ENCODE peak calls at places on chromosomes 5 and 9, in six cellular contexts. C is HCT116, B is A549, H is HepG2, W is Panc1, D is SK-N-SH. R is an unnamed sample.

GRCh38 chr9:97629136-97629535 is 4.0 kb downstream of the TSTD2 start:
- DNase-seq in C (no peak), B (no peak), H (no peak), W (no peak), D (no peak), R (no peak)

GRCh38 chr5:139562847-139563246 is 1.7 kb downstream of the UBE2D2 start:
- DNase-seq in C (no peak), B (no peak), H (no peak), W (no peak), D (no peak), R (no peak)

GRCh38 chr5:79111387-79111959 is at the start of gene BHMT:
- DNase-seq in C (no peak), B (no peak), H (no peak), W (no peak), D (no peak), R (no peak)

GRCh38 chr5:154949758-154950157 is 8.9 kb downstream of the MRPL22 start:
- DNase-seq in C (no peak), B (no peak), H (no peak), W (no peak), D (no peak), R (no peak)

GRCh38 chr5:178895615-178896571 is at the start of gene ZFP2:
- DNase-seq in C (peak), B (peak), H (peak), W (no peak), D (peak), R (no peak)

GRCh38 chr5:27315541-27316282 is 277.3 kb upstream of the CDH9 start:
- DNase-seq in C (no peak), B (no peak), H (no peak), W (no peak), D (no peak), R (no peak)

GRCh38 chr9:133658442-133659431 is 22.6 kb downstream of the DBH start:
- DNase-seq in C (peak), B (peak), H (peak), W (no peak), D (no peak), R (no peak)

GRCh38 chr5:134503088-134503936 is 22.2 kb upstream of the JADE2 start:
- DNase-seq in C (peak), B (peak), H (peak), W (no peak), D (peak), R (peak)

GRCh38 chr5:79171846-79172245 is 60.2 kb downstream of the BHMT start:
- DNase-seq in C (no peak), B (no peak), H (no peak), W (no peak), D (no peak), R (no peak)

GRCh38 chr5:140207250-140207954 is 32.4 kb downstream of the CYSTM1 start:
- DNase-seq in C (no peak), B (no peak), H (no peak), W (no peak), D (no peak), R (peak)

DNA sequence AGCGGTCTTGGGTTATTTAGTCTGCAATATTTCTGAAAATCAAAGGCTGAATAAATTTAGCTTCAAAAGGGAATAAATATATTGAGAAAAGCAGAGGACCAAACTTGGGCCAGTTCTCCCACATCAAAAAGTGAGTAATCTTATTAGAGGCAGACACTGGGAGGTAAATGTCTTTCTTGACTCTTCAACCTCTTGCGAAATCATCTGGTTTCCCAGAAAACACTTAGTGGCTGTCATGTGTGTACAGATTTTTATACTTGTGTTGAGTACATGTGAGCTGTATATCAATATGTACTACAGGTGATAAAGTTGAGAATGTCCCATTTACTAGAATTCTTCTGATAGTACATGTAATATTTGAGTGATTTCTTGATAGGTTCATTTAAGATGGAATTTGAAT is 454.9 kb downstream of the PRR16 start:
- DNase-seq in C (no peak), B (no peak), H (no peak), W (no peak), D (no peak), R (no peak)
- TF ChIP-seq REST in C (no peak), B (no peak), H (no peak), W (no peak), D (no peak), R (no peak)

GRCh38 chr5:119269061-119269579 is 86.7 kb upstream of the TNFAIP8 start:
- DNase-seq in C (peak), B (peak), H (peak), W (peak), D (peak), R (peak)

GRCh38 chr5:119271758-119272730 is 83.8 kb upstream of the TNFAIP8 start:
- DNase-seq in C (no peak), B (no peak), H (no peak), W (no peak), D (no peak), R (no peak)

GRCh38 chr5:119270121-119270565 is 85.7 kb upstream of the TNFAIP8 start:
- DNase-seq in C (no peak), B (no peak), H (no peak), W (no peak), D (no peak), R (no peak)

GRCh38 chr5:119273391-119273839 is 82.4 kb upstream of the TNFAIP8 start:
- DNase-seq in C (no peak), B (no peak), H (no peak), W (no peak), D (no peak), R (peak)

DNA sequence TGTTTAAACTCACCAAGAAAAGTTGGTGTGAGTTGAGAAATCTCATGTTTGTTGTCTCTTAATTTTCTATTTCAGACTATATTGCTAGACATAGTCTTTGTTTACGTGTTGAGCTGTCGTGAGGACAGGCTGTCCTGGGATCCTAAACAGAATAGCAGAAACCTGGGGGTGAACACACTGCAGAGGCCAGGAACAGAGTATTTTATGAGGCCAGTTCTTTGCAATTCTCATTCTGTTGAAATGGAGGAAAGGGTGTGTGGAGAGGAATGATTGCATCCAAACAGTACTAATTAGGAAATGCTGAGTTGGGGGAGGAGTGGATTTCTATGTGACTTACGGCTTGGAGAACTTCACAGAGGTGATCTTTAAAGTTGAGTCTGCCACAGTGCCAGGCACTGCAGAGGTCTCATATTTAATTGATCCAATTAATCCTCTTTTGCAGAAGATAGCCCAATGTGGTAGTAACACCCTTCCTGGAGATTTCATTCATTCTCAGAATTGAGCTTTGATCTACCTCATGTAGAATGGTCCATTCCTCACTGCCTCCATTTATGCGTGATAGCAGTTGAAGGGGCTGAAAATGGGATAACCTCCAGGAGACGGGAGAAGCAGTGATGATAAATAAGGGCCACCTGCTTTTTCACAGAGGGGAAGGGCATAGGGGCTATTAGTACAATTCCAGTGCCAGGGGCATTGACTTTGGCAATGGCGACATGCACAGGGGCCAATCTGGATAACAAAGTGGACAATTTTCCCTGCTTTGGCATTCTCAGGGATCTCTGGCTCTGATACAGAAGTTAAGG is 84.7 kb upstream of the TNFAIP8 start:
- DNase-seq in C (no peak), B (no peak), H (no peak), W (no peak), D (no peak), R (peak)
- H3K4me3 ChIP-seq in C (no peak), B (no peak), H (no peak), W (no peak), D (no peak), R (peak)

DNA sequence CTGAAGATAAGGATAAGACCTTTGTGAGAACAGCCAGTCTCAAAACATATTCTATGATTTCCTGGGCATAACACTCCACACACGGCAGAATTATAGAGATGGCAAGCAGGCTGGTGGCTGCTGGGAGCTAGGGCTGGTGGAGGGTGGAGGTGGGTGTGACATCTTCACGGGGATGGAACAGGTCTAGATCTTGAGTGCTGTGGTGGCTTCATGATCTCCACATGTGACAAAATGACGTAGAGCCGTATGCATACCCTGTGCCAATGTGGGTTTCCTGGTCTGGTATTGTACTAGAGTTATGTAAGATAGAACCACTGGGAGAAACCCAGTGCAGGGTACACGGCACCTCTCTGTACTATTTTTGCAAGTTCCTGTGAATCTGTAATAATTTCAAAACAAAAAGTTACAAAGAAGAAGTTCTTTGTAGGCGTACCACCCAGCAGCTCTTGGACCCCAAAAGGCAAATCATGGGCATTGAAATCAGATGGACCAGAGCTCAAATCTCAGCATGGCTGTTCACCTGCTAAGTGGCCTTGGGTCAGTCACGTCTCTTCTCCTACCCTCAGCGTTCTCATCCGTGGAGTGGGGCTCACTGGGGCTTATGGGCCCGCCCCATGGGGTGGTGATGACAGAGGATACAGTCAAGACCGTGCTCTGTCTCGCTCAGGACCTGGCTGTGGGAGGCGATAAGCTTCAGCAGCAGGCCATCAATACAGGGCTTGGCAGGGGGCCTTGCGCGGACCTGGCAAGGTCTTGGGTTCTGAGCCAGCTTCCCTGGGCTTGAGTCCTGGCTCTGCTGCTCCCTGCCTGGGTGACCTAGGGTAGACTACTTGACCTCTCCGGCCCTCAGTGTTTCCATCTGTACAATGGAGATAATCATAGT is 74.7 kb upstream of the UNC5A start:
- DNase-seq in C (no peak), B (no peak), H (no peak), W (no peak), D (peak), R (no peak)
- TF ChIP-seq REST in C (no peak), B (no peak), H (no peak), W (no peak), D (no peak), R (no peak)

GRCh38 chr9:120891255-120891954 is 14.4 kb upstream of the PHF19 start:
- DNase-seq in C (no peak), B (no peak), H (no peak), W (no peak), D (no peak), R (no peak)
- H3K4me3 ChIP-seq in C (no peak), B (no peak), H (no peak), W (no peak), D (no peak), R (no peak)

DNA sequence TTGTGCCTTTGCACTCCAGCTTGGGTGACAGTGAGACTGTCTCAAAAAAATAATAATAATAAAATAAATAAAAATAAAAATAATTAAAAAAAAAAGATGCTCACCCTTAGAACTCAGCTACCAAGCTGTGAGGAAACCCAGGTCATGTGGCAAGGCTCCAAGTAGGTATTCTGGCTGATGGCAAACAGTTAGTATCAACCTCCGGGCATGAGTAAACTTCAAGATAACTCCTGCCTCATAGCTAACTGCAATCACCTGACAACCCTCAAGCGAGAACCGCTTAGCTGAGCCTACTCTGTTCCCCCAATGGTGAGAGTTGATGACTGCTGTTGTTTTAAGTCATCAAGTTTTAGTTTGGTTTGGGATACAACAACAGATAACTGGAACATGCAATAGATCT is 6.1 kb upstream of the SLC44A1 start:
- DNase-seq in C (no peak), B (no peak), H (no peak), W (no peak), D (no peak), R (no peak)
- TF ChIP-seq REST in C (no peak), B (no peak), H (no peak), W (no peak), D (no peak), R (no peak)

DNA sequence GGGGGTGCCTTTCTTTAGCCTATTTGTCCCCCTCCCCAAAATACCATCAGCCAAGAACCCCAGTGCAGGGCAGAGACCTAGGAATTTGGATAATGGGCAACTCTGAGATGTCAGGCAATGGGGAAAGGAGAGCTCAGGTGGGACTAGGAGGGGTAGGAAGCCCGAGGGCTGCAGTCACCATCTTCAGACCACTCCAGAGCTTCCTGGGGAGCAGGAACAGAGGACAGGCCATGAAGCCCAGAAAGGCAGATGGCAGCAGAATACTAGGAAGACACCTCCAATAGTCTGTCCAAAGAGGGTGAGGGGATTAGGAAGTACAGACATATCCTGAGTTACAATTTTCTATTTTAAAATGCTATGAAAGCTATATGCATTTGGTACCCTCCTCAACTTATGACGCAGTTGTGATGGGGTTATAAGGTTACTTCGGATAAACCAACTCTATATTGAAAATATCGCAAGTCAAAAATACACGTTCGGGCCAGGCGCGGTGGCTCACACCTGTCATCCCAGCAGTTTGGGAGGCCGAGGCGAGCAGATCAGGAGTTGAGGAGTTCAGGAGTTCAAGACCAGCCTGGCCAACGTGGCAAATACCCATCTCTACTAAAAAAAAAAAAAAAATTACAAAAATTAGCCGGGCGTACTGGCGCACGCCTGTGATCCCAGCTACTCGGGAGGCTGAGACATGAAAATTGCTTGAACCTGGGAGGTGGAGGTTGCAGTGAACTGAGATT is 34.6 kb upstream of the IL17B start:
- DNase-seq in C (no peak), B (no peak), H (no peak), W (no peak), D (no peak), R (no peak)
- H3K4me3 ChIP-seq in C (no peak), B (no peak), H (no peak), W (no peak), D (no peak), R (no peak)

GRCh38 chr5:159133041-159133741 is 33.5 kb upstream of the EBF1 start:
- DNase-seq in C (peak), B (peak), H (peak), W (peak), D (peak), R (no peak)
- TF ChIP-seq REST in C (no peak), B (no peak), H (no peak), W (no peak), D (no peak), R (no peak)

R was measured in HL-60.